ENCODE peak calls at places on chromosomes 13 and 19, in nine cellular contexts. W, B, H, Y, R, G, U, C and J are unnamed samples.

GRCh38 chr13:99656092-99656745 is 154.9 kb downstream of the TM9SF2 start:
- DNase-seq in W (peak), B (peak), H (peak), Y (peak), R (peak), G (peak), U (peak), C (peak), J (peak)

GRCh38 chr13:59144700-59145099 is 1019.0 kb downstream of the DIAPH3 start:
- DNase-seq in W (no peak), B (no peak), H (no peak), Y (no peak), R (no peak), G (no peak), U (no peak), C (peak), J (no peak)

GRCh38 chr19:36771275-36772231 is 1.1 kb downstream of the ZNF850 start:
- DNase-seq in W (no peak), B (peak), H (peak), Y (peak), R (peak), G (no peak), U (peak), C (peak), J (peak)

GRCh38 chr13:24265453-24265852 is 43.9 kb upstream of the C1QTNF9 start:
- DNase-seq in W (no peak), B (no peak), H (no peak), Y (no peak), R (no peak), G (no peak), U (no peak), C (no peak), J (no peak)

GRCh38 chr13:76164290-76164689 is 528.2 kb downstream of the LMO7 start:
- DNase-seq in W (no peak), B (no peak), H (no peak), Y (no peak), R (no peak), G (no peak), U (no peak), C (peak), J (no peak)

GRCh38 chr13:29929062-29929847 is 78.8 kb upstream of the UBL3 start:
- DNase-seq in W (no peak), B (no peak), H (no peak), Y (no peak), R (no peak), G (no peak), U (no peak), C (no peak), J (no peak)

GRCh38 chr13:43265028-43265427 is 241.6 kb downstream of the DNAJC15 start:
- DNase-seq in W (no peak), B (no peak), H (no peak), Y (no peak), R (no peak), G (no peak), U (no peak), C (no peak), J (no peak)

GRCh38 chr19:1481893-1482360 is 2.9 kb upstream of the C19orf25 start:
- DNase-seq in W (no peak), B (no peak), H (no peak), Y (no peak), R (no peak), G (no peak), U (no peak), C (no peak), J (no peak)

GRCh38 chr13:94595006-94595942 is 678 bp downstream of the TGDS start:
- DNase-seq in W (peak), B (peak), H (peak), Y (peak), R (peak), G (no peak), U (no peak), C (peak), J (no peak)

GRCh38 chr13:100941811-100942361 is 267.3 kb upstream of the TMTC4 start:
- DNase-seq in W (no peak), B (no peak), H (no peak), Y (no peak), R (no peak), G (no peak), U (no peak), C (no peak), J (no peak)

GRCh38 chr19:4589579-4590410 is 30.3 kb upstream of the SEMA6B start:
- DNase-seq in W (no peak), B (no peak), H (no peak), Y (peak), R (peak), G (no peak), U (no peak), C (no peak), J (no peak)

GRCh38 chr13:60873116-60873515 is 476.1 kb downstream of the TDRD3 start:
- DNase-seq in W (no peak), B (no peak), H (no peak), Y (no peak), R (no peak), G (no peak), U (no peak), C (no peak), J (no peak)

GRCh38 chr19:23409392-23410048 is 14.2 kb upstream of the ZNF91 start:
- DNase-seq in W (no peak), B (no peak), H (peak), Y (no peak), R (no peak), G (no peak), U (no peak), C (no peak), J (no peak)

GRCh38 chr19:49809155-49809986 is 3.7 kb downstream of the FUZ start:
- DNase-seq in W (peak), B (peak), H (peak), Y (peak), R (no peak), G (no peak), U (peak), C (peak), J (peak)

GRCh38 chr13:85417807-85418206 is 381.4 kb downstream of the SLITRK6 start:
- DNase-seq in W (no peak), B (no peak), H (no peak), Y (no peak), R (no peak), G (no peak), U (no peak), C (no peak), J (no peak)

GRCh38 chr13:78228940-78229339 is 310.3 kb upstream of the EDNRB start:
- DNase-seq in W (no peak), B (no peak), H (no peak), Y (no peak), R (no peak), G (no peak), U (no peak), C (no peak), J (no peak)

GRCh38 chr19:49801966-49802661 is 11.0 kb downstream of the FUZ start:
- DNase-seq in W (no peak), B (peak), H (peak), Y (peak), R (no peak), G (peak), U (peak), C (peak), J (peak)

GRCh38 chr19:23917856-23918255 is 3.2 kb downstream of the ZNF726 start:
- DNase-seq in W (no peak), B (peak), H (no peak), Y (no peak), R (no peak), G (no peak), U (no peak), C (peak), J (no peak)

GRCh38 chr13:95133498-95133897 is 167.8 kb downstream of the ABCC4 start:
- DNase-seq in W (no peak), B (no peak), H (no peak), Y (no peak), R (no peak), G (no peak), U (no peak), C (no peak), J (no peak)

GRCh38 chr19:33673996-33674395 is 52.2 kb downstream of the CHST8 start:
- DNase-seq in W (no peak), B (no peak), H (no peak), Y (no peak), R (no peak), G (no peak), U (no peak), C (no peak), J (peak)

GRCh38 chr13:107650081-107650701 is 565.1 kb downstream of the LIG4 start:
- DNase-seq in W (no peak), B (peak), H (peak), Y (peak), R (peak), G (peak), U (peak), C (peak), J (peak)

DNA sequence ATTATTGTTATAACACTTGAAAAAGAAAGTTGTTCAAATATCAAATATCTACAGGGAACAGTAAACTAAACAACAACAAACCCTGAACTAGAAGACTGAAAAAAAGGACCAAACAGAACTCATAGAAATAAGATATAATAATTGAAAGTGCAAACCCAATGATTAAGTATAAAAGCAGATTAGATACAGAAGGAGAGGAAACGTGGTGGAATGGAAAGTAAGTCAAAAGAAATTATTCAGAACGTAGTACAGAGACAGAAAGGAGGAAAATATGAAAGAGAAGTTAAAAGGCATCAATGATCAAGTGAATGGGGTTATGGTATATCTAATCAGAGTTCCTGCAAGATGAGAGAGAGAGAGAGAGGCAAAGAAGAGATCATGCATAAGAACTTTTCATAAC is 174.2 kb upstream of the DACH1 start:
- DNase-seq in W (no peak), B (no peak), H (no peak), Y (no peak), R (no peak), G (no peak), U (no peak), C (no peak), J (no peak)
- TF ChIP-seq POLR2A in W (no peak), B (no peak), H (no peak), Y (no peak), R (no peak), G (no peak), U (no peak), C (no peak), J (no peak)

GRCh38 chr19:58563034-58563573 is 4.7 kb upstream of the UBE2M start:
- DNase-seq in W (no peak), B (peak), H (no peak), Y (no peak), R (no peak), G (no peak), U (no peak), C (peak), J (no peak)

GRCh38 chr19:58563823-58564222 is 5.4 kb upstream of the UBE2M start:
- DNase-seq in W (no peak), B (peak), H (no peak), Y (no peak), R (no peak), G (no peak), U (peak), C (peak), J (no peak)

GRCh38 chr19:58560921-58561320 is 2.5 kb upstream of the UBE2M start:
- DNase-seq in W (no peak), B (no peak), H (no peak), Y (no peak), R (no peak), G (no peak), U (no peak), C (no peak), J (no peak)

GRCh38 chr19:58561373-58562125 is 3.1 kb upstream of the UBE2M start:
- DNase-seq in W (no peak), B (no peak), H (no peak), Y (no peak), R (no peak), G (no peak), U (no peak), C (no peak), J (peak)

DNA sequence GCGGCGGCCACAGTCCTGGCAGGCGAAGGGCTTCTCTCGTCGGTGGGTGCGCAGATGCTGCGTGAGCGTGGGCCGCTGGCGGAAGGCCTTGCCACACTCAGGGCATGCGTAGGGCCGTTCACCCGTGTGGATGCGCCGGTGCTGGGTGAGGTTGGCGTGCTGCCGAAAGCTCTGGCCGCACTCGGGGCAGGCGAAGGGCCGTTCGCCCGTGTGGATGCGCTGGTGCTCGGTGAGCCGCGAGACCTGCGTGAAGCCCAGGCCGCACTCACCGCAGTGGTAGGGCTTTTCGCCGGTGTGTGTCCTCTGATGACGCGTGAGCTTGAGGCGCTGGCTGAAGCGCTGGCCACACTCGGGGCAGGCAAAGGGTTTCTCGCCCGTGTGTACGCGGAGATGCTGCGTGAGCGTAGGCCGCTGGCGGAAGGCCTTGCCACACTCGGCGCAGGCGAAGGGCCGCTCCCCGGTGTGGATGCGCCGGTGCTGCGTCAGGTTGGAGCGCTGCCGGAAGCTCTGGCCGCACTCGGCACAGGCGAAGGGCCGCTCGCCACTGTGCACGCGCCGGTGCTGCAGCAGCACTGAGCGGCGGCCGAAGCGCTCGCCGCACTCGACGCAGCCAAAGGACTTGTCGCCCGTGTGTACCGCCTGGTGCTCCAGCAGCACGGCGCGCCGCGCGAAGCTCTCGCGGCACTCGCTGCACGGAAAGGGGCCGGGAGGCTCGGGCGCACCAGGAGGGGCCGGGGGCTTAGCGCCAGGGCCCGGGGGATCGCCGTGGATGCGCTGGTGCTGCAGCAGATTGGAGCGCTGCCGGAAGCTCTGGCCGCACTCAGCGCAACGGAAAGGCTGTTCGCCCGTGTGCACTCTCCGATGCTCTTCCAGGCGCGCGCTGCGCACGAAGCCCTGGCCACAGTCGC is 4.0 kb upstream of the UBE2M start:
- DNase-seq in W (no peak), B (peak), H (no peak), Y (peak), R (no peak), G (no peak), U (no peak), C (peak), J (peak)
- TF ChIP-seq POLR2A in W (peak), B (peak), H (no peak), Y (no peak), R (no peak), G (no peak), U (no peak), C (no peak), J (no peak)

DNA sequence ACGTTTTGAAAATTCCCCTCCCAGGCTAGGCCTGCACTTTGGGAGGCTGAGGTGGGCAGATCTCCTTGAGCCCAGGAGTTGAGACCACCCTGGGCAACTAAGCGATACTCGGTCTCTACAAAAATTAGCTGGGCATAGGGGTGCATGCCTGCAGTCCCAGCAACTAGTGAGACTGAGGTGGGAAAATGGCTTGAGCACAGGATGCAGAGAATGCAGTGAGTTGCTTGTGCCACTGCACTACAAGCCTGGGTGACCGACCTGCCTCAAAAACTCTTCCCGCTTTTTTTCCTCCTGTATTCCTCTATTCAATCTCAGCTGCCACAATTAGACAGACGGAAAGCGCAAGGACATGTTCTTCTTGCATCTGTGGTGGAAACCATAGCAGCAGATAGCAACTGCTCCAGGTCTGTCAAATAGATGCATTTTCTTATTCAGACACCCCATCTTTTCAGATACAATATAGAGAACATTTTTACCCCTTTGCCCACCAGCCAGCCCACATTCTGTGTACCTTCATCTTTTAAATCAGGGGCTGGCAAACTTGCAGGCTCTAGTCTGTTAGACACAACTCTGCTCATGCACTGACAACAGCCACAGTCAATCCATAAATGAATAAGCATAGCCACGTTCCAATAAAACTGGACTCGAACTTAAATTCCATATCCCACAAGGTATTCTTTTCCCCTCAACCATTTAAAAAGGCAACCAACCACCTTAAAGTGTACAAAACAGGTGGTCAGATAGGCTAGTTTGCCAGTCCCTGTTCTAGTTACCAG is 4.8 kb downstream of the TPT1 start:
- DNase-seq in W (no peak), B (no peak), H (no peak), Y (no peak), R (peak), G (no peak), U (no peak), C (no peak), J (no peak)
- TF ChIP-seq POLR2A in W (no peak), B (no peak), H (peak), Y (no peak), R (peak), G (no peak), U (no peak), C (no peak), J (no peak)

GRCh38 chr19:7419153-7419552 is 69.7 kb downstream of the PEX11G start:
- DNase-seq in W (no peak), B (no peak), H (no peak), Y (no peak), R (no peak), G (no peak), U (no peak), C (no peak), J (no peak)
- TF ChIP-seq POLR2A in W (no peak), B (no peak), H (no peak), Y (no peak), R (no peak), G (no peak), U (no peak), C (no peak), J (no peak)

GRCh38 chr13:50907781-50908180 is 1.8 kb upstream of the RNASEH2B start:
- DNase-seq in W (no peak), B (no peak), H (no peak), Y (no peak), R (no peak), G (no peak), U (no peak), C (no peak), J (no peak)

GRCh38 chr13:50910483-50910805 is 853 bp downstream of the RNASEH2B start:
- DNase-seq in W (peak), B (no peak), H (no peak), Y (peak), R (peak), G (no peak), U (no peak), C (peak), J (peak)

GRCh38 chr13:50908371-50908770 is 1.2 kb upstream of the RNASEH2B start:
- DNase-seq in W (no peak), B (no peak), H (no peak), Y (no peak), R (no peak), G (no peak), U (no peak), C (no peak), J (no peak)

GRCh38 chr13:50911051-50911690 is 1.6 kb downstream of the RNASEH2B start:
- DNase-seq in W (no peak), B (no peak), H (no peak), Y (no peak), R (peak), G (no peak), U (no peak), C (no peak), J (no peak)

GRCh38 chr13:50909605-50910482 is at the start of gene RNASEH2B:
- DNase-seq in W (peak), B (peak), H (peak), Y (peak), R (peak), G (peak), U (peak), C (peak), J (peak)
- TF ChIP-seq POLR2A in W (peak), B (peak), H (peak), Y (no peak), R (peak), G (no peak), U (peak), C (peak), J (no peak)

GRCh38 chr19:29422047-29422446 is 103.7 kb upstream of the VSTM2B start:
- DNase-seq in W (no peak), B (no peak), H (no peak), Y (no peak), R (no peak), G (no peak), U (no peak), C (no peak), J (no peak)
- TF ChIP-seq POLR2A in W (no peak), B (no peak), H (no peak), Y (no peak), R (no peak), G (no peak), U (no peak), C (no peak), J (no peak)

DNA sequence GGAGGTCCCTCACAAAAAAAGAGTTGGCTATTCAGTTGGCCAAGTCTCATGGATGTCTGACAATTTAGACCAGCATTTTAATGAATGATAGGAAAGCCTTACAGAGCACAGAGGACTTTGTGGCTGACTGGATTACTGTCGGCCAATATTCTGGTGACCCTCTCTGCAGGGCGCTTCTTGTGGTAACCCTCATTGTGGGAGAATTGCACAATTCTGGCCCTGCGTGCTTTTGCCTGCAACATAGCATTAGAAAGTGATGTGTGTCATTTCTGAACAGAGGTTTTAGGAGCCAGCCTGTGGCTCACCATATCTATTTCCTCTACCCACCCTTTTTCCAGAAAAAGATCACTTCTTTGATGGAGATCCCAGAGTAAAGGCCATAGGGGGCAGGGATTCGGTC is 71.4 kb downstream of the EFNB2 start:
- DNase-seq in W (no peak), B (no peak), H (no peak), Y (no peak), R (peak), G (no peak), U (no peak), C (no peak), J (no peak)
- TF ChIP-seq POLR2A in W (no peak), B (no peak), H (no peak), Y (no peak), R (no peak), G (no peak), U (no peak), C (no peak), J (no peak)

GRCh38 chr19:11094520-11094894 is 5.2 kb downstream of the LDLR start:
- DNase-seq in W (no peak), B (no peak), H (no peak), Y (no peak), R (no peak), G (no peak), U (no peak), C (no peak), J (no peak)

GRCh38 chr19:11100064-11100463 is 10.8 kb downstream of the LDLR start:
- DNase-seq in W (no peak), B (no peak), H (no peak), Y (no peak), R (no peak), G (no peak), U (no peak), C (no peak), J (no peak)

GRCh38 chr19:11098327-11098726 is 9.1 kb downstream of the LDLR start:
- DNase-seq in W (no peak), B (no peak), H (no peak), Y (no peak), R (no peak), G (no peak), U (no peak), C (no peak), J (no peak)

GRCh38 chr19:11098861-11099260 is 9.6 kb downstream of the LDLR start:
- DNase-seq in W (no peak), B (no peak), H (no peak), Y (no peak), R (no peak), G (no peak), U (no peak), C (no peak), J (no peak)

GRCh38 chr19:11096210-11096841 is 7.1 kb downstream of the LDLR start:
- DNase-seq in W (no peak), B (peak), H (peak), Y (peak), R (peak), G (no peak), U (peak), C (peak), J (peak)
- TF ChIP-seq POLR2A in W (no peak), B (no peak), H (no peak), Y (no peak), R (no peak), G (no peak), U (no peak), C (no peak), J (no peak)